ENCODE peak calls at places on chromosome 17, in six cellular contexts. X, Y, S, A, K and R are unnamed samples.

GRCh38 chr17:28547623-28548416 is 4.6 kb downstream of the UNC119 start:
- DNase-seq in X (peak; percentile 83), Y (peak; percentile 79), S (peak; percentile 53), A (no peak), K (peak; percentile 77), R (peak; percentile 86)

GRCh38 chr17:29241015-29241963 is 5.4 kb upstream of the CRYBA1 start:
- DNase-seq in X (no peak), Y (peak; percentile 90), S (peak; percentile 97), A (peak; percentile 86), K (peak; percentile 97), R (peak; percentile 78)

GRCh38 chr17:21213491-21214014 is 408 bp downstream of the TMEM11 start:
- DNase-seq in X (no peak), Y (peak; percentile 27), S (no peak), A (no peak), K (peak; percentile 25), R (peak; percentile 64)

GRCh38 chr17:65529040-65529633 is 32.3 kb downstream of the AXIN2 start:
- DNase-seq in X (no peak), Y (no peak), S (no peak), A (no peak), K (no peak), R (no peak)

GRCh38 chr17:49292901-49293300 is 62.3 kb upstream of the PHOSPHO1 start:
- DNase-seq in X (no peak), Y (no peak), S (no peak), A (no peak), K (no peak), R (no peak)

GRCh38 chr17:57270801-57271245 is 14.5 kb downstream of the MSI2 start:
- DNase-seq in X (no peak), Y (no peak), S (no peak), A (no peak), K (no peak), R (no peak)

GRCh38 chr17:57735707-57736106 is 9.4 kb downstream of the CCDC182 start:
- DNase-seq in X (no peak), Y (peak; percentile 18), S (no peak), A (no peak), K (no peak), R (no peak)

GRCh38 chr17:35774499-35774898 is 13.8 kb downstream of the C17orf50 start:
- DNase-seq in X (no peak), Y (no peak), S (no peak), A (no peak), K (peak; percentile 23), R (no peak)

GRCh38 chr17:19558946-19559345 is 25.3 kb downstream of the SLC47A1 start:
- DNase-seq in X (no peak), Y (no peak), S (no peak), A (no peak), K (no peak), R (no peak)

GRCh38 chr17:43907425-43907981 is at the start of gene MPP2:
- DNase-seq in X (no peak), Y (peak; percentile 76), S (no peak), A (peak; percentile 26), K (peak; percentile 79), R (no peak)

GRCh38 chr17:45813051-45813731 is 29.1 kb downstream of the CRHR1 start:
- DNase-seq in X (no peak), Y (peak; percentile 18), S (no peak), A (no peak), K (peak; percentile 14), R (no peak)
- TF ChIP-seq CTCF in X (no peak), Y (no peak), S (no peak), A (peak; percentile 29), K (peak; percentile 32), R (no peak)

DNA sequence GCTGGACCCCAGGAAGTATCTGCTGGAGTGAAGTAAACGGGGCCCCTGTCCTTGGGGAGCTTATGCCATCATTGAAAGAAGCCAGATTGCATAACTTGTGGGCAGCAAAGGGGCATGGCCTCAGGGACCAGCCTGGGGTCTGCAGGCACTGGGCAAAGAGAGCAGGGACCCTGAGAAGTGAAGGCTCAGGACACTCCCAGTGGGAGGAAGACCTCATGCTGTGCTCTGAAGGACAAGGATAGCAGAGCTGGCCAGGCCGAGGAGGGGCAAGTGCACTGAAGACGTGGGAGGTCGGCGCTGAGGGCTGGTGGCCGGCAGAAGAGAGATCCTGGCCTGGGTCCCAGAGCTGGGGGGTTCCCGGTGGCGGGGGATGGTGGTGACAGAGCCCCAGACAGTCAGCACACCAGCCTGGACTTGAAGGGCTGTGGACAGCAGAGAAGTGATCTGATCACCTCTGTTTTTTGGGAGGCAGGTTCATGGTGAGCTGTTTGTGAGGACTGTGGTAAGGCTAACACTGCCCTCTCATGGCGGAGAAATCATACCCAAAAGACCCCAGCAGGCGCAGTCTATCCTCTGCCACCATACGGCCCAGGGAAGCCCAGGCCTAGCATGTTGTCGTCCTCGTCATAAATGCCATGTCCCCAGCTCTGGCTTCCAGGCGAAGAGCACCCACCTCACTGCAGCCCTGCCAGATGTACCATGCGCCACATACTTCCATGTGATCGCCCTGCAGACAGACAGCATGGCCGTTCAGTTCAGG is 7.1 kb upstream of the CNP start:
- DNase-seq in X (no peak), Y (peak; percentile 27), S (peak; percentile 47), A (peak; percentile 15), K (peak; percentile 77), R (no peak)
- TF ChIP-seq CTCF in X (peak; percentile 52), Y (peak; percentile 31), S (peak; percentile 67), A (peak; percentile 64), K (peak; percentile 72), R (no peak)

GRCh38 chr17:82328141-82328993 is 5.2 kb downstream of the SECTM1 start:
- DNase-seq in X (peak; percentile 98), Y (no peak), S (no peak), A (no peak), K (no peak), R (no peak)
- TF ChIP-seq CTCF in X (no peak), Y (no peak), S (no peak), A (no peak), K (peak; percentile 14), R (no peak)

DNA sequence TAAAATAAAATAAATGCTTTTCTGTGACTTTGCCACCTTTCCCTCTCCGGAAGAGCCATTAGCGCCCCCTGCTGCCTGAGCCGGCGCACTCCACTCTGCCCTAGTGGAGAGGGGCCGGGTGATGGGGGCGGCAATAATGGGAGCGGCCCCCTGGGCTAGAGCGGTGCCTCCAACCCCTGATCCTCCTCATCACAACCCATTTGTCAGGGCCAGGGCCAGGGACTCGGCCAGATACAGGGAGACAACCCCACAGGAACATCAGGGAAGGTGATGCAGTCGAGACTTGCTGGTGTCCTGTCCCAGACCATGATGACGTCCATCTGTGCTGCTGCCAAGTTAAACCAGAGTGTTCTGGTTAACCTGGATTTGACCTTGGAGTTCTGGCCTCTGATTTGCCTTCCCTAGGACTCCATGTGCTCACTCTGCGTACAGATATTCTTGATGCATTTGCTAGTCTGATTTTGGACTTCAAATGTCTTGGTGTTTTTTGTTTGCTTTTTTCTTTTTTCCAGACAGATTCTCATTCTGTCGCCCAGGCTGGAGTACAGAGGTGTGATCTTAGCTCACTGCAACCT is 46.1 kb upstream of the BPTF start:
- DNase-seq in X (peak; percentile 94), Y (peak; percentile 60), S (no peak), A (no peak), K (peak; percentile 92), R (no peak)
- TF ChIP-seq CTCF in X (peak; percentile 34), Y (peak; percentile 76), S (peak; percentile 77), A (peak; percentile 61), K (peak; percentile 80), R (peak; percentile 73)

DNA sequence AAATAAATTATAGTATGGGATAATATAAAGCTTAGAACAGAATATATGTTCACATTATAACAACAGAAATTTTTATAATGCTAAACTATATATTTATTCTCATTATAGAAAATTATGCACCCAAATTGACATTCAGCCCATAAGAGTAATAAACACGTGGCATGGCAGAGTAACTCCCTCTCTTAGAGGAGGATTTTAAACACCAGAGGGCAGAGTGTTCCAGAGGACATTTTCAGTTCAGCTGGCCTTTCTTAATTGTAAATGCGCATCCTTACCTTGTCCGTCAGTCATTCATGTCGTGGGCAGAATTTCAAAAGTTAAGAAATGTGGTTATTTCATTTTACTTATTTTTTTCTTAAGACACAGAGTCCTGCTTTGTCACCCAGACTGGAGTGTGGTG is 147.1 kb downstream of the TANC2 start:
- DNase-seq in X (no peak), Y (peak; percentile 31), S (no peak), A (no peak), K (peak; percentile 30), R (no peak)
- TF ChIP-seq CTCF in X (peak; percentile 12), Y (peak; percentile 41), S (peak; percentile 14), A (peak; percentile 16), K (peak; percentile 40), R (peak; percentile 46)

DNA sequence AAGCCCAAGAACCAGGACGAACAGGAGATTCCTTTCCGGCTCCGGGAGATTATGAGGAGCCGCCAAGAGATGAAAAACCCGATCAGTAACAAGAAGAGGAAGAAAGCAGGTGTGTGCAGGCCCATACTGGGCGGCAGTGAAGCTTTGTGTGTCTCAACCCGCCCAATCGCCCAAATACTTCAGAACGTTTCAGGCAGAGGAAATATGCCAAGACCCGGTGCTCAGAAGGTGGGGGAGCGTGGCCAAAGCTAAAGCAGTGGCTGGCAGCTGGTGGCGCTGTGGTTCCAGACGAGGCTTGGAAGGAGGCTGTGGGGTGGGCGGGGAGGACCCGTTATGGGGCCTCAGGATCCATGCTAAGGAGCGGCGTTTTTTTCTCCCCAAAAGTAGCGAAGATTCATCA is 1.2 kb downstream of the CCDC137 start:
- DNase-seq in X (no peak), Y (peak; percentile 74), S (no peak), A (no peak), K (no peak), R (no peak)
- TF ChIP-seq CTCF in X (no peak), Y (peak; percentile 72), S (no peak), A (no peak), K (peak; percentile 15), R (no peak)

GRCh38 chr17:66952681-66953638 is 11.5 kb upstream of the CACNG4 start:
- DNase-seq in X (no peak), Y (no peak), S (no peak), A (no peak), K (no peak), R (no peak)
- TF ChIP-seq CTCF in X (no peak), Y (no peak), S (peak; percentile 40), A (no peak), K (no peak), R (no peak)

DNA sequence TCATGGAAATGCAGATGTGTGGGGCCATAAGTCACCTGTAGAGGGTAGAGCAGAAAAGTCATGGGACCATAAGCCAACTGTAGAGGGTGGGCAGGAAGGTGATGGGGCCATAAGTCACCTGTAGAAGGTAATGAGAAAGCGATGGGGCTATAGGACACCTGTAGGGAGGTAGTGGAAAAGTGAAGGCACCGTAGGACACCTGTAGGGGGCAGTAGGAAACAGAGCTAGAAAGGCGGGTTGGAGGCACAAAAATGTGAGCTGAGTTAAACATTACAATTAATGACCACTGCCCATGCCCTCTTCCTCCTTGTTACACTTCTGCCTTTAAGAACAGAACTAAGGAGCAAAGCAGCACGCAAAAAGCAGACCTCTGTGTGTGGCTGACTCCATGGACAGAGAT is 150.1 kb downstream of the SHISA6 start:
- DNase-seq in X (no peak), Y (peak; percentile 19), S (no peak), A (no peak), K (no peak), R (no peak)
- TF ChIP-seq CTCF in X (no peak), Y (peak; percentile 46), S (no peak), A (no peak), K (no peak), R (no peak)